ENCODE peak calls at places on chromosomes 2 and 18, in four cellular contexts. D is heart left ventricle, I is kidney tubule cell, V is COR-L47. J is an unnamed sample.

GRCh38 chr2:12950957-12951656 is 234.4 kb downstream of the TRIB2 start:
- DNase-seq in D (no peak), I (peak; percentile 7), V (no peak), J (no peak)

GRCh38 chr2:174985624-174986023 is 19.6 kb downstream of the CHN1 start:
- DNase-seq in D (no peak), I (peak; percentile 31), V (no peak), J (no peak)

GRCh38 chr2:210577263-210578071 is 21.1 kb downstream of the CPS1 start:
- DNase-seq in D (no peak), I (peak; percentile 53), V (peak; percentile 57), J (peak; percentile 53)

GRCh38 chr2:101160454-101160853 is 9.3 kb upstream of the TBC1D8 start:
- DNase-seq in D (peak; percentile 28), I (peak; percentile 76), V (no peak), J (no peak)

GRCh38 chr2:221943078-221943810 is 355.6 kb downstream of the PAX3 start:
- DNase-seq in D (peak; percentile 63), I (peak; percentile 77), V (no peak), J (no peak)

GRCh38 chr2:208064220-208064951 is 39.1 kb upstream of the PLEKHM3 start:
- DNase-seq in D (no peak), I (peak; percentile 87), V (no peak), J (no peak)

GRCh38 chr18:79863161-79863945 is 65.6 kb downstream of the KCNG2 start:
- DNase-seq in D (no peak), I (no peak), V (no peak), J (no peak)

GRCh38 chr2:217897816-217898806 is 104.7 kb downstream of the TNS1 start:
- DNase-seq in D (peak; percentile 82), I (no peak), V (no peak), J (no peak)

GRCh38 chr2:127735537-127736399 is 34.5 kb downstream of the SFT2D3 start:
- DNase-seq in D (no peak), I (peak; percentile 83), V (no peak), J (no peak)

GRCh38 chr2:102803041-102803896 is 41.4 kb downstream of the TMEM182 start:
- DNase-seq in D (no peak), I (no peak), V (no peak), J (no peak)

GRCh38 chr2:240929364-240930095 is 23.4 kb downstream of the CROCC2 start:
- DNase-seq in D (no peak), I (no peak), V (no peak), J (no peak)

GRCh38 chr2:7508220-7508943 is 591.2 kb downstream of the RNF144A start:
- DNase-seq in D (no peak), I (no peak), V (peak; percentile 53), J (peak; percentile 34)

GRCh38 chr2:132581917-132582316 is 88.1 kb downstream of the LYPD1 start:
- DNase-seq in D (no peak), I (peak; percentile 28), V (no peak), J (peak; percentile 78)

GRCh38 chr2:235271936-235272335 is 221.9 kb upstream of the AGAP1 start:
- DNase-seq in D (no peak), I (peak; percentile 38), V (no peak), J (no peak)

GRCh38 chr2:121707920-121708361 is 28.7 kb downstream of the NIFK start:
- DNase-seq in D (no peak), I (peak; percentile 97), V (no peak), J (no peak)

GRCh38 chr2:205714789-205715411 is 32.6 kb downstream of the NRP2 start:
- DNase-seq in D (no peak), I (no peak), V (no peak), J (no peak)

GRCh38 chr2:152548111-152548875 is 169.0 kb downstream of the PRPF40A start:
- DNase-seq in D (no peak), I (peak; percentile 64), V (no peak), J (no peak)

GRCh38 chr2:75466708-75467311 is 93.9 kb downstream of the EVA1A start:
- DNase-seq in D (no peak), I (peak; percentile 51), V (no peak), J (no peak)

J was measured in NCI-H748 treated with DMSO at 0.1 percent for 48 hours.